ENCODE peak calls at places on chromosome 19, in eight cellular contexts. G, V, B, N, Z, R, A and L are unnamed samples.

GRCh38 chr19:48784527-48784926 is 26.3 kb downstream of the BCAT2 start:
- DNase-seq in B (no peak), V (no peak), R (no peak), Z (no peak), A (no peak), G (no peak), N (no peak), L (no peak)

GRCh38 chr19:1767464-1767933 is 14.2 kb downstream of the ONECUT3 start:
- DNase-seq in R (no peak), V (no peak), G (no peak), A (peak; percentile 42), N (peak; percentile 45), Z (peak; percentile 33), B (no peak), L (no peak)

GRCh38 chr19:51127755-51128154 is 3.0 kb downstream of the SIGLEC9 start:
- DNase-seq in N (no peak), G (peak; percentile 47), B (no peak), A (no peak), Z (no peak), V (no peak), R (no peak), L (peak; percentile 79)

GRCh38 chr19:43673702-43674629 is 4.0 kb upstream of the PLAUR start:
- DNase-seq in V (no peak), A (no peak), Z (no peak), N (no peak), R (no peak), G (no peak), B (no peak), L (no peak)

GRCh38 chr19:2974342-2974932 is 2.9 kb upstream of the TLE6 start:
- DNase-seq in G (no peak), Z (no peak), B (no peak), R (peak; percentile 14), A (no peak), V (peak; percentile 69), N (no peak), L (peak; percentile 80)

GRCh38 chr19:28239270-28239669 is 973.7 kb downstream of the UQCRFS1 start:
- DNase-seq in A (no peak), V (no peak), G (no peak), Z (no peak), R (no peak), N (no peak), B (no peak), L (no peak)

GRCh38 chr19:6935618-6936017 is 48.2 kb downstream of the ADGRE1 start:
- DNase-seq in B (no peak), G (no peak), Z (no peak), A (no peak), V (no peak), R (no peak), N (no peak), L (no peak)

GRCh38 chr19:17686027-17686511 is 2.1 kb downstream of the UNC13A start:
- DNase-seq in N (no peak), Z (no peak), A (no peak), V (no peak), G (no peak), B (no peak), R (peak; percentile 6), L (no peak)

GRCh38 chr19:51595776-51596175 is 24.7 kb downstream of the ZNF175 start:
- DNase-seq in A (no peak), Z (no peak), V (no peak), G (no peak), N (no peak), R (no peak), B (no peak), L (no peak)

GRCh38 chr19:50005428-50005827 is 19.7 kb downstream of the VRK3 start:
- DNase-seq in G (no peak), R (no peak), V (no peak), N (no peak), A (no peak), Z (no peak), B (no peak), L (no peak)

GRCh38 chr19:1035998-1036621 is 3.8 kb upstream of the ABCA7 start:
- DNase-seq in V (no peak), A (no peak), G (no peak), N (peak; percentile 21), Z (no peak), R (no peak), B (no peak), L (no peak)

GRCh38 chr19:49570138-49570856 is 10.1 kb downstream of the NOSIP start:
- DNase-seq in R (peak; percentile 71), G (peak; percentile 84), B (no peak), N (peak; percentile 80), V (no peak), A (peak; percentile 85), Z (peak; percentile 75), L (no peak)

GRCh38 chr19:52369463-52370340 is at the start of gene ZNF880:
- DNase-seq in V (peak; percentile 96), B (peak; percentile 96), R (peak; percentile 88), G (peak; percentile 89), A (peak; percentile 88), N (peak; percentile 87), Z (peak; percentile 93), L (peak; percentile 96)

GRCh38 chr19:16398530-16399241 is 73.1 kb downstream of the EPS15L1 start:
- DNase-seq in A (no peak), R (peak; percentile 23), G (peak; percentile 12), B (no peak), Z (no peak), V (peak; percentile 23), N (no peak), L (no peak)

GRCh38 chr19:36420961-36421748 is 2.7 kb upstream of the ZFP82 start:
- DNase-seq in A (no peak), G (peak; percentile 27), V (no peak), R (peak; percentile 71), B (peak; percentile 70), Z (peak; percentile 13), N (no peak), L (no peak)

GRCh38 chr19:36418287-36419001 is at the start of gene ZFP82:
- DNase-seq in A (peak; percentile 76), V (peak; percentile 86), Z (peak; percentile 70), N (peak; percentile 78), R (peak; percentile 81), G (peak; percentile 68), B (peak; percentile 93), L (peak; percentile 85)

GRCh38 chr19:36421749-36422481 is 3.5 kb upstream of the ZFP82 start:
- DNase-seq in B (no peak), V (no peak), Z (no peak), N (no peak), R (peak; percentile 24), G (no peak), A (no peak), L (no peak)

DNA sequence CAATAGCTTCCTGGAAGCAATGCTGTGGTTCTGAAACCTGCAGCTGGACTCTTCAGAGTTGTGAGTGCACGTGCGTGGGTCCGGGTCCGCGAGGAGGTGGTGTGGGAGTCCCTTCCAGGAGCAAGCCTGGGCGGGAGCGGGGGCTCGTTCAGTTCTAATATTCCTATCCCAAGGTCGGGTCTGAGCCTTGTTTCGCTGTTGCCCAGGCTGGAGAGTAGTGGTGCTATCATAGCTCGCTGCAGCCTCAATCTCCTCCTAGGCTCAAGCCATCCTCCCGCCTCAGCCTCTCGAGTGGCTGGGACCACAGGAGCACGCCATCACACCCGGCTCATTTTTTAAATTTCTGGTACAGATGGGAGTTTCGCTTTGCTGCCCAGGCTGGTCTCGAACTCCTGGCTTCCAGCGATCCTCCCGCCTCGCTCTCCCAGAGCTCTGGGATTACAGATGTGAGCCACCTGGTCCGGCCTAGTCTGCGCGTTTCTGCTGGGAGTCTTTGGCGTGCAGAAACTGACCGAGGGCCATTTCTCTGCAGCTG is 625 bp downstream of the ZFP82 start:
- DNase-seq in Z (no peak), B (no peak), R (no peak), A (peak; percentile 3), G (no peak), V (no peak), N (no peak), L (no peak)
- H3K9me3 ChIP-seq in Z (no peaks in the 10 kb centered on the region), B (no peaks in the 10 kb centered on the region), R (no peaks in the 10 kb centered on the region), A (no peaks in the 10 kb centered on the region), G (peaks cover 5% of the 10 kb centered on the region), V (peaks cover 17% of the 10 kb centered on the region), N (no peaks in the 10 kb centered on the region), L (no peaks in the 10 kb centered on the region)

DNA sequence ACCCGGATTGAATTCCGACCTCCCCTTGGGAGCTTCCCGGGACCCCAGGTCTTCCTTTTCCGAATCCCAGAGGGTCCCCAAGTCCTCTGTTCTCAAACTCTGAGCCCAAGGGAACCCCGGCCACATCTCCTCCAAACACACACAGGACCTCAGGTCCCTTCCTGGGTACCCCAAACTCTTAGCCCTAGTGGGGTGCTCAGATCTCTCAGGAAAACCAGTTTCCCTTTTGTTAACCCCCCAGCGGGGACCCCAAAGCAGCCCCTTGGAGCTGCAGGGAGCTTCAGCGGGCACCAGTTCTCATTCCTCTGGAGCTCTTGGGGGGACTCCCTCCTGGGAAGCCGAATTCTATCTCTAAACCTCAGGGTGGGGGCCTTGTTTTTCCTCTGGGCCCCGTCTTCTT is 774 bp downstream of the CACNG6 start:
- DNase-seq in Z (no peak), R (no peak), B (no peak), G (no peak), N (no peak), A (no peak), V (no peak), L (no peak)
- H3K4me3 ChIP-seq in Z (no peak overlapping the region), R (no peak overlapping the region), B (no peak overlapping the region), G (no peak overlapping the region), N (no peak overlapping the region), A (no peak overlapping the region), V (peak overlapping the region; percentile 84), L (no peak overlapping the region)

GRCh38 chr19:14509382-14509781 is 8.8 kb downstream of the DNAJB1 start:
- DNase-seq in V (no peak), R (no peak), N (no peak), B (no peak), A (no peak), Z (no peak), G (no peak), L (no peak)
- H3K4me1 ChIP-seq in V (peaks cover 20% of the 10 kb centered on the region), R (peaks cover 30% of the 10 kb centered on the region), N (peaks cover 61% of the 10 kb centered on the region), B (no peaks in the 10 kb centered on the region), A (peaks cover 51% of the 10 kb centered on the region), Z (peaks cover 17% of the 10 kb centered on the region), G (peaks cover 16% of the 10 kb centered on the region), L (peaks cover 4% of the 10 kb centered on the region)

DNA sequence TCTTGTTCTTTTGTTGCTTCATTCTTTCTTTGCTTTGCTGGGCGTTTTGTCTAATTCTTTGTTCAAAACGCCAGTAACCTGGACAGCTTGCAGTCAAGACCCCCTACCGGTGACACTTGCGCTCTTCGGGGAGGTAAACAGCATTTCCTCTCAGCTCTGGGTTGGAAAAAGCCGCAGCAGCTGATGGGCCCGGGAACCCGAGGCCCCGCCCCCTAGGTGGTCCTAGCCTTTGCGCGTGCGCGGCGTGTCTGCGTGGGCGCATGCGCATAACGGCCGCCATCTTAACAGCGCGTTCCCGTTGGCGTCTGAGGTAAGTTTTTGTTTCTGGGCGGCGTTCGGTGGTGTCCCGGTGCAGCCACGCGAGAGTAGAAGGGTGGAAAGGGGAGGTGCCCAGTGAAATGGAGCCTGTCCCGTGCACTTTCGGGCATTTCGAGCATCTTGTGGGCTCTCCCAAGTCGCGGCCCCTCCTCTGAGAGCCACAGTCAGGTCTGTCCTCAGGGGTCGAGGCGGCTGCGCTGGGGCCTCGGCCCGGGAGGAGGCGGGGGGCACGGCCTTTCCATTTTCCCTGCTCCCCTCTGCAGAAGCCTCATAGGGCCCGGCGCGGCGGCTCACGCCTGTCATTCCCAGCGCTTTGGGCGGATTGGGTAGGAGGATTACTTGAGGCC is at the start of gene ZNF559:
- DNase-seq in B (peak; percentile 97), A (peak; percentile 97), N (peak; percentile 97), G (peak; percentile 92), Z (peak; percentile 90), V (peak; percentile 95), R (peak; percentile 94), L (peak; percentile 97)
- H3K9me3 ChIP-seq in B (no peaks in the 10 kb centered on the region), A (peaks cover 10% of the 10 kb centered on the region), N (peaks cover 16% of the 10 kb centered on the region), G (peaks cover 18% of the 10 kb centered on the region), Z (no peaks in the 10 kb centered on the region), V (peaks cover 47% of the 10 kb centered on the region), R (no peaks in the 10 kb centered on the region), L (peaks cover 17% of the 10 kb centered on the region)